ENCODE peak calls at places on chromosomes 16 and 17, in four cellular contexts. One of them, this sample, is unnamed.

GRCh38 chr17:12229315-12229714 is 208.6 kb downstream of the MAP2K4 start:
- DNase-seq in GM12878: no peak
- DNase-seq in HepG2: no peak
- DNase-seq in A549: no peak
- DNase-seq in this sample: no peak

GRCh38 chr16:31701734-31702133 is 171.9 kb upstream of the ZNF267 start:
- DNase-seq in HepG2: no peak
- DNase-seq in A549: no peak
- DNase-seq in GM12878: no peak
- DNase-seq in this sample: no peak

GRCh38 chr17:41020346-41020745 is 6.7 kb downstream of the KRTAP1-5 start:
- DNase-seq in A549: peak; percentile 69
- DNase-seq in GM12878: no peak
- DNase-seq in HepG2: peak; percentile 64
- DNase-seq in this sample: no peak

GRCh38 chr17:74190154-74190553 is 13.3 kb upstream of the RPL38 start:
- DNase-seq in HepG2: peak; percentile 44
- DNase-seq in GM12878: no peak
- DNase-seq in A549: peak; percentile 73
- DNase-seq in this sample: peak; percentile 41

GRCh38 chr16:64403352-64403751 is 718.5 kb downstream of the CDH11 start:
- DNase-seq in A549: no peak
- DNase-seq in GM12878: no peak
- DNase-seq in HepG2: no peak
- DNase-seq in this sample: no peak

GRCh38 chr17:66716236-66717026 is 118.5 kb upstream of the CACNG5 start:
- DNase-seq in A549: peak; percentile 22
- DNase-seq in HepG2: no peak
- DNase-seq in GM12878: no peak
- DNase-seq in this sample: no peak

GRCh38 chr17:70357196-70357595 is 187.9 kb downstream of the KCNJ2 start:
- DNase-seq in HepG2: no peak
- DNase-seq in GM12878: no peak
- DNase-seq in A549: no peak
- DNase-seq in this sample: no peak

GRCh38 chr17:7380855-7381683 is at the start of gene TNK1:
- DNase-seq in HepG2: peak; percentile 24
- DNase-seq in GM12878: no peak
- DNase-seq in A549: no peak
- DNase-seq in this sample: peak; percentile 82

GRCh38 chr16:50462793-50463507 is 85.2 kb upstream of the NKD1 start:
- DNase-seq in HepG2: peak; percentile 72
- DNase-seq in GM12878: no peak
- DNase-seq in A549: no peak
- DNase-seq in this sample: no peak

GRCh38 chr16:53492499-53492898 is 10.5 kb downstream of the AKTIP start:
- DNase-seq in GM12878: no peak
- DNase-seq in HepG2: no peak
- DNase-seq in A549: no peak
- DNase-seq in this sample: no peak

GRCh38 chr16:81787659-81788058 is 8.6 kb downstream of the PLCG2 start:
- DNase-seq in GM12878: no peak
- DNase-seq in HepG2: no peak
- DNase-seq in A549: no peak
- DNase-seq in this sample: no peak

GRCh38 chr16:3088925-3089716 is 10.0 kb downstream of the ZSCAN10 start:
- DNase-seq in GM12878: no peak
- DNase-seq in A549: no peak
- DNase-seq in HepG2: no peak
- DNase-seq in this sample: no peak

GRCh38 chr17:7004398-7005253 is 7.8 kb upstream of the RNASEK start:
- DNase-seq in A549: peak; percentile 85
- DNase-seq in HepG2: peak; percentile 76
- DNase-seq in GM12878: peak; percentile 26
- DNase-seq in this sample: peak; percentile 54

GRCh38 chr17:3810019-3810418 is 9.0 kb upstream of the ITGAE start:
- DNase-seq in GM12878: no peak
- DNase-seq in HepG2: no peak
- DNase-seq in A549: no peak
- DNase-seq in this sample: no peak

GRCh38 chr17:8741771-8742170 is 2.9 kb downstream of the CCDC42 start:
- DNase-seq in GM12878: no peak
- DNase-seq in HepG2: no peak
- DNase-seq in A549: no peak
- DNase-seq in this sample: no peak

GRCh38 chr16:4263504-4264436 is 9.1 kb downstream of the TFAP4 start:
- DNase-seq in A549: peak; percentile 46
- DNase-seq in HepG2: peak; percentile 47
- DNase-seq in GM12878: no peak
- DNase-seq in this sample: peak; percentile 96

GRCh38 chr17:76388966-76389888 is 4.8 kb downstream of the SPHK1 start:
- DNase-seq in A549: peak; percentile 40
- DNase-seq in HepG2: peak; percentile 29
- DNase-seq in GM12878: no peak
- DNase-seq in this sample: no peak

GRCh38 chr17:69672924-69673323 is 258.4 kb downstream of the MAP2K6 start:
- DNase-seq in GM12878: no peak
- DNase-seq in HepG2: no peak
- DNase-seq in A549: peak; percentile 33
- DNase-seq in this sample: no peak

GRCh38 chr16:88705746-88706287 is 391 bp downstream of the RNF166 start:
- DNase-seq in GM12878: no peak
- DNase-seq in HepG2: no peak
- DNase-seq in A549: no peak
- DNase-seq in this sample: no peak

GRCh38 chr17:61485067-61485775 is 33.0 kb downstream of the TBX4 start:
- DNase-seq in HepG2: no peak
- DNase-seq in GM12878: no peak
- DNase-seq in A549: no peak
- DNase-seq in this sample: no peak

GRCh38 chr17:37240381-37240780 is 135.4 kb upstream of the C17orf78 start:
- DNase-seq in GM12878: no peak
- DNase-seq in A549: no peak
- DNase-seq in HepG2: no peak
- DNase-seq in this sample: no peak

GRCh38 chr17:19238167-19238505 is 970 bp downstream of the EPN2 start:
- DNase-seq in A549: peak; percentile 31
- DNase-seq in GM12878: no peak
- DNase-seq in HepG2: no peak
- DNase-seq in this sample: peak; percentile 16

GRCh38 chr17:30378191-30378796 is 433 bp upstream of the CPD start:
- DNase-seq in A549: no peak
- DNase-seq in GM12878: no peak
- DNase-seq in HepG2: no peak
- DNase-seq in this sample: peak; percentile 32

GRCh38 chr16:65959978-65960377 is 406.5 kb upstream of the CDH5 start:
- DNase-seq in GM12878: no peak
- DNase-seq in HepG2: no peak
- DNase-seq in A549: no peak
- DNase-seq in this sample: no peak

GRCh38 chr16:1159973-1160772 is 7.3 kb downstream of the CACNA1H start:
- DNase-seq in GM12878: no peak
- DNase-seq in HepG2: peak; percentile 83
- DNase-seq in A549: no peak
- DNase-seq in this sample: peak; percentile 59

GRCh38 chr17:81476097-81476496 is 36.5 kb downstream of the ACTG1 start:
- DNase-seq in HepG2: no peak
- DNase-seq in GM12878: no peak
- DNase-seq in A549: no peak
- DNase-seq in this sample: no peak

GRCh38 chr17:9162275-9162985 is 141.1 kb downstream of the NTN1 start:
- DNase-seq in A549: peak; percentile 44
- DNase-seq in GM12878: no peak
- DNase-seq in HepG2: no peak
- DNase-seq in this sample: peak; percentile 53

GRCh38 chr16:14436410-14436955 is 193.6 kb downstream of the PARN start:
- DNase-seq in A549: no peak
- DNase-seq in GM12878: no peak
- DNase-seq in HepG2: no peak
- DNase-seq in this sample: no peak

GRCh38 chr17:62629556-62630364 is 2.3 kb downstream of the MRC2 start:
- DNase-seq in HepG2: no peak
- DNase-seq in A549: no peak
- DNase-seq in GM12878: no peak
- DNase-seq in this sample: no peak

GRCh38 chr16:84816023-84816422 is 3.8 kb upstream of the CRISPLD2 start:
- DNase-seq in HepG2: peak; percentile 28
- DNase-seq in GM12878: no peak
- DNase-seq in A549: no peak
- DNase-seq in this sample: no peak

GRCh38 chr17:19305761-19306159 is 56.8 kb downstream of the B9D1 start:
- DNase-seq in HepG2: no peak
- DNase-seq in GM12878: no peak
- DNase-seq in A549: no peak
- DNase-seq in this sample: no peak

GRCh38 chr17:53791551-53791950 is 31.2 kb upstream of the KIF2B start:
- DNase-seq in A549: no peak
- DNase-seq in GM12878: no peak
- DNase-seq in HepG2: no peak
- DNase-seq in this sample: no peak

GRCh38 chr17:74521701-74522201 is 9.5 kb downstream of the CD300LB start:
- DNase-seq in GM12878: no peak
- DNase-seq in A549: no peak
- DNase-seq in HepG2: no peak
- DNase-seq in this sample: no peak

GRCh38 chr17:75371981-75372380 is 33.5 kb downstream of the GRB2 start:
- DNase-seq in A549: no peak
- DNase-seq in GM12878: no peak
- DNase-seq in HepG2: no peak
- DNase-seq in this sample: no peak

GRCh38 chr16:82732461-82732860 is 105.7 kb downstream of the CDH13 start:
- DNase-seq in GM12878: no peak
- DNase-seq in A549: no peak
- DNase-seq in HepG2: no peak
- DNase-seq in this sample: no peak

GRCh38 chr16:66459878-66460277 is 32.8 kb downstream of the BEAN1 start:
- DNase-seq in A549: no peak
- DNase-seq in GM12878: no peak
- DNase-seq in HepG2: no peak
- DNase-seq in this sample: no peak

GRCh38 chr16:57946181-57946801 is 24.6 kb downstream of the CNGB1 start:
- DNase-seq in HepG2: no peak
- DNase-seq in GM12878: no peak
- DNase-seq in A549: no peak
- DNase-seq in this sample: no peak
- TF ChIP-seq BHLHE40 in HepG2: no peak
- TF ChIP-seq BHLHE40 in GM12878: no peak
- TF ChIP-seq BHLHE40 in A549: no peak
- TF ChIP-seq BHLHE40 in this sample: no peak

GRCh38 chr17:48429638-48430586 is at the start of gene SKAP1:
- DNase-seq in GM12878: no peak
- DNase-seq in A549: no peak
- DNase-seq in HepG2: no peak
- DNase-seq in this sample: no peak
- TF ChIP-seq CHD2 in GM12878: peak; percentile 51
- TF ChIP-seq CHD2 in A549: no peak
- TF ChIP-seq CHD2 in HepG2: no peak
- TF ChIP-seq CHD2 in this sample: no peak

DNA sequence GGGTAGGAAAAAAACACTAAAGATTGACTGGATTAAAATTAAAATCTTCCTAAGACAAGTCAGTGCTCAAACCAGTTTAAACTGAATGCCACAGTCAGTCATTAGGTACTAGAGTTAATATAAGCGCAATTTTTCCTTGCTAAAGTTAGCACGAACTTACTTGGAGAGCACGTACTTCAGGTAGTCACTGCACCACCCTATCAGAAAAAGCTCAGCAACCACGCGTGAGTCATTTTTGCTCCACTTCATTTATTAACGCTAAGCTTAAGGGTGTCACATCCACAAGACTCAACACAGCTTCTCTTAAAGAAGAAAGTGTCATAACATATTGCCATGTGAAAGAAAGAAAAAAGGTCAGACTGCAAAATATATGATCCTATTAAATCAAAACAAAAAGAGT is 53.1 kb downstream of the TEX2 start:
- DNase-seq in GM12878: no peak
- DNase-seq in HepG2: no peak
- DNase-seq in A549: no peak
- DNase-seq in this sample: no peak
- TF ChIP-seq POLR2AphosphoS2 in GM12878: no peak
- TF ChIP-seq POLR2AphosphoS2 in HepG2: no peak
- TF ChIP-seq POLR2AphosphoS2 in A549: no peak
- TF ChIP-seq POLR2AphosphoS2 in this sample: no peak

DNA sequence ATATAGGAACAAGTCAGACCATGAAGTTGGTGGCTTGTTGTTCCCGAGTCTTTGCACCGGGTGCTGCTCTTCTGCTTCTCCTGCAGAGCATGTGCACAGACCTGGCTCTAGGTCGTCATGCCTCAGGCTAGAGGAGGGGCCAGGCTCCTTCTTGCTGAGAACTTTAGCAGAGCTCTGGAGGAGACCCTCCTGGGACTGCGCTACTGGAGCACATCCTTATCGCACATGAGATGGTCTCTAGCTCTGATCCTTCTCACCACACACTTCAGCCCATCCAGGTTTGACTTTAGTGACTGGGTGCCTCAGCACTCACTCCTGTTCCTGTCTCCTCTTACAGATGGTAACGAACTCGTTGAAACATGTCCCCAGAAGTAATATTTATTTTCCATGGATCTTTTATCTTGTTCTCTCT is 14.9 kb downstream of the FOXK2 start:
- DNase-seq in HepG2: no peak
- DNase-seq in A549: no peak
- DNase-seq in GM12878: no peak
- DNase-seq in this sample: no peak
- TF ChIP-seq BHLHE40 in HepG2: no peak
- TF ChIP-seq BHLHE40 in A549: no peak
- TF ChIP-seq BHLHE40 in GM12878: no peak
- TF ChIP-seq BHLHE40 in this sample: no peak

DNA sequence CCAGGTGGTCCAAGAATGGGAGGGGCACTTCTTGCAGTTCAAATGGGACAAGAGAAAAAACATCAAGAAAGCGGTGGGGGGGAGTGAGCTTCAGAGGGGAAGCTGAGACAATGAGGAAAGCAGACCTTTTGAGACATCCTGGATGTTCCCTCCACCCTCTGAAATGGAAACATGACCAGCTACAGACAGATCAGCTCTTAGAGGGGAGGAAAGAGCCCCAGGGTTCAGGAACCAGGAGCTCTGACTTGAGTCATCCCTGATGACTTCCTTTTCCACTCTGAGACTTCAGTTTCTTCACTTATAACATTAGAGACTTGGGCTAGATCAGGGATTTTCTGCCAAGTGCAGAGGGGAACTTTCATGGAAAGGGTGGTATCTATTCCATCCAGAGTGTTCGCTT is 368.1 kb downstream of the SLC39A11 start:
- DNase-seq in HepG2: no peak
- DNase-seq in GM12878: no peak
- DNase-seq in A549: no peak
- DNase-seq in this sample: no peak
- TF ChIP-seq CHD2 in HepG2: no peak
- TF ChIP-seq CHD2 in GM12878: no peak
- TF ChIP-seq CHD2 in A549: no peak
- TF ChIP-seq CHD2 in this sample: no peak

GRCh38 chr16:26078971-26079370 is 387.2 kb downstream of the HS3ST4 start:
- DNase-seq in A549: no peak
- DNase-seq in GM12878: no peak
- DNase-seq in HepG2: no peak
- DNase-seq in this sample: no peak
- TF ChIP-seq POLR2AphosphoS2 in A549: no peak
- TF ChIP-seq POLR2AphosphoS2 in GM12878: no peak
- TF ChIP-seq POLR2AphosphoS2 in HepG2: no peak
- TF ChIP-seq POLR2AphosphoS2 in this sample: no peak

GRCh38 chr17:38912221-38912813 is 13.1 kb upstream of the LASP1NB start:
- DNase-seq in HepG2: no peak
- DNase-seq in A549: no peak
- DNase-seq in GM12878: no peak
- DNase-seq in this sample: peak; percentile 5
- TF ChIP-seq BHLHE40 in HepG2: no peak
- TF ChIP-seq BHLHE40 in A549: no peak
- TF ChIP-seq BHLHE40 in GM12878: no peak
- TF ChIP-seq BHLHE40 in this sample: no peak

This sample was measured in K562.